ENCODE peak calls at places on chromosome 12, in eight cellular contexts. E is HS-5; N is effector CD4-positive, alpha-beta T cell; O is activated naive CD4-positive, alpha-beta T cell; C is aorta; A is Kasumi-1; Y is foreskin keratinocyte; Q is pancreas. D is an unnamed sample.
A peak's percentile ranks its signal among the peaks of the same experiment; 100 is the strongest.

GRCh38 chr12:34393086-34393820 is 371.0 kb downstream of the ALG10 start:
- DNase-seq in E (no peak), C (peak; percentile 70), N (no peak), A (no peak), O (no peak), Y (no peak), Q (peak; percentile 45), D (no peak)

GRCh38 chr12:104285740-104286537 is 17.6 kb upstream of the EID3 start:
- DNase-seq in Y (peak; percentile 98), N (no peak), O (no peak), C (no peak), E (no peak), Q (no peak), A (no peak), D (no peak)

GRCh38 chr12:101707131-101707782 is 9.8 kb downstream of the CHPT1 start:
- DNase-seq in O (no peak), E (no peak), Q (no peak), A (no peak), C (no peak), N (no peak), Y (no peak), D (no peak)

GRCh38 chr12:101018540-101018939 is 191.5 kb downstream of the SLC5A8 start:
- DNase-seq in N (no peak), Y (peak; percentile 97), O (no peak), C (no peak), E (peak; percentile 78), Q (no peak), A (no peak), D (no peak)

GRCh38 chr12:103716517-103717196 is 124.4 kb downstream of the NT5DC3 start:
- DNase-seq in Y (no peak), Q (no peak), E (no peak), N (no peak), O (no peak), C (no peak), A (no peak), D (no peak)

GRCh38 chr12:52798003-52798670 is 2.2 kb upstream of the KRT3 start:
- DNase-seq in Q (no peak), A (no peak), Y (peak; percentile 77), C (no peak), O (no peak), N (no peak), E (peak; percentile 69), D (no peak)

GRCh38 chr12:93819048-93819491 is 141.9 kb downstream of the CRADD start:
- DNase-seq in E (no peak), Q (no peak), A (no peak), Y (no peak), O (no peak), N (no peak), C (no peak), D (no peak)

GRCh38 chr12:49540229-49541139 is 1.7 kb downstream of the KCNH3 start:
- DNase-seq in Y (peak; percentile 76), Q (no peak), N (no peak), C (peak; percentile 30), E (no peak), O (no peak), A (no peak), D (no peak)

GRCh38 chr12:56271031-56271430 is 4.3 kb downstream of the COQ10A start:
- DNase-seq in Y (no peak), N (no peak), C (no peak), E (no peak), Q (no peak), A (peak; percentile 86), O (no peak), D (no peak)

GRCh38 chr12:11651785-11652184 is 2.3 kb downstream of the ETV6 start:
- DNase-seq in O (no peak), A (peak; percentile 9), C (no peak), Y (no peak), Q (no peak), E (no peak), N (no peak), D (no peak)

GRCh38 chr12:66603458-66603857 is 75.4 kb downstream of the GRIP1 start:
- DNase-seq in E (no peak), Q (no peak), C (no peak), O (no peak), N (no peak), A (no peak), Y (no peak), D (no peak)

GRCh38 chr12:108193922-108194321 is 64.8 kb downstream of the WSCD2 start:
- DNase-seq in Y (no peak), C (no peak), N (no peak), Q (no peak), A (peak; percentile 28), E (no peak), O (no peak), D (no peak)

GRCh38 chr12:30989754-30990153 is 63.2 kb downstream of the TSPAN11 start:
- DNase-seq in C (no peak), N (no peak), Q (peak; percentile 65), Y (no peak), E (no peak), A (peak; percentile 13), O (no peak), D (no peak)

GRCh38 chr12:62434504-62435336 is 31.9 kb upstream of the MON2 start:
- DNase-seq in E (no peak), O (no peak), Q (peak; percentile 54), N (no peak), C (no peak), A (peak; percentile 53), Y (no peak), D (no peak)

GRCh38 chr12:2084553-2085296 is 31.9 kb downstream of the CACNA1C start:
- DNase-seq in O (no peak), E (peak; percentile 49), C (peak; percentile 82), N (no peak), Q (no peak), Y (no peak), A (no peak), D (no peak)

GRCh38 chr12:107544947-107545346 is 140.7 kb upstream of the PWP1 start:
- DNase-seq in O (no peak), Y (no peak), Q (no peak), E (no peak), N (no peak), C (no peak), A (no peak), D (no peak)

GRCh38 chr12:124273630-124274029 is 21.3 kb upstream of the RFLNA start:
- DNase-seq in Q (no peak), E (peak; percentile 18), O (no peak), C (no peak), N (no peak), Y (peak; percentile 82), A (peak; percentile 8), D (no peak)

GRCh38 chr12:106924458-106924857 is 31.2 kb upstream of the TMEM263 start:
- DNase-seq in E (no peak), A (no peak), O (no peak), Q (no peak), Y (no peak), C (no peak), N (no peak), D (no peak)

GRCh38 chr12:3261782-3262359 is 184.7 kb downstream of the TSPAN9 start:
- DNase-seq in Y (no peak), Q (no peak), E (no peak), A (no peak), C (no peak), N (no peak), O (no peak), D (no peak)

GRCh38 chr12:65432606-65433005 is 154.1 kb downstream of the MSRB3 start:
- DNase-seq in E (no peak), O (no peak), N (no peak), A (no peak), C (no peak), Q (no peak), Y (no peak), D (no peak)

GRCh38 chr12:65534105-65534841 is 255.8 kb downstream of the MSRB3 start:
- DNase-seq in C (no peak), Q (no peak), O (no peak), A (no peak), N (no peak), Y (no peak), E (no peak), D (no peak)

GRCh38 chr12:59980491-59980890 is 384.7 kb downstream of the SLC16A7 start:
- DNase-seq in E (no peak), O (no peak), Y (peak; percentile 10), N (no peak), A (no peak), C (no peak), Q (no peak), D (no peak)

GRCh38 chr12:114902665-114903393 is 218.9 kb upstream of the TBX3 start:
- DNase-seq in E (peak; percentile 61), A (no peak), O (no peak), Y (peak; percentile 27), Q (no peak), N (no peak), C (no peak), D (no peak)

GRCh38 chr12:57887631-57888406 is 41.3 kb upstream of the CTDSP2 start:
- DNase-seq in O (no peak), C (peak; percentile 84), A (no peak), Y (peak; percentile 69), N (no peak), Q (no peak), E (no peak), D (no peak)

GRCh38 chr12:113142173-113142885 is 6.8 kb upstream of the RASAL1 start:
- DNase-seq in Q (no peak), C (peak; percentile 70), E (no peak), A (peak; percentile 41), N (no peak), O (no peak), Y (no peak), D (no peak)

GRCh38 chr12:114835031-114835430 is 151.1 kb upstream of the TBX3 start:
- DNase-seq in C (no peak), O (no peak), N (no peak), A (no peak), Y (peak; percentile 56), Q (no peak), E (peak; percentile 43), D (no peak)

GRCh38 chr12:112061127-112061526 is 47.5 kb downstream of the NAA25 start:
- DNase-seq in N (no peak), E (no peak), O (no peak), C (no peak), Y (no peak), Q (no peak), A (no peak), D (no peak)

GRCh38 chr12:22437031-22437806 is 102.7 kb upstream of the ST8SIA1 start:
- DNase-seq in C (no peak), E (no peak), Q (no peak), N (no peak), A (no peak), O (no peak), Y (peak; percentile 89), D (peak; percentile 17)

GRCh38 chr12:104177663-104178501 is 37.7 kb upstream of the TXNRD1 start:
- DNase-seq in Q (no peak), C (peak; percentile 88), O (no peak), N (no peak), A (peak; percentile 74), Y (peak; percentile 62), E (peak; percentile 72), D (no peak)

GRCh38 chr12:42904683-42905418 is 315.3 kb upstream of the PRICKLE1 start:
- DNase-seq in E (no peak), Y (no peak), Q (no peak), C (no peak), O (no peak), A (no peak), N (no peak), D (no peak)

GRCh38 chr12:108955225-108955835 is 65.5 kb downstream of the SVOP start:
- DNase-seq in E (no peak), Q (no peak), Y (peak; percentile 93), N (no peak), C (no peak), O (no peak), A (no peak), D (no peak)

GRCh38 chr12:124399622-124400021 is 104.7 kb downstream of the RFLNA start:
- DNase-seq in Q (no peak), O (no peak), E (no peak), Y (no peak), A (peak; percentile 55), N (no peak), C (no peak), D (no peak)

GRCh38 chr12:116201908-116202307 is 75.6 kb downstream of the MED13L start:
- DNase-seq in E (peak; percentile 68), O (no peak), N (no peak), Y (no peak), C (no peak), A (no peak), Q (no peak), D (no peak)

GRCh38 chr12:120064054-120064940 is 52.3 kb downstream of the RAB35 start:
- DNase-seq in N (no peak), E (no peak), Y (no peak), C (no peak), Q (no peak), O (no peak), A (no peak), D (no peak)